ENCODE peak calls at places on chromosomes 2 and 18, in nine cellular contexts. W, O, H, Q, G, N, L, Y and U are unnamed samples.

GRCh38 chr2:47907097-47907781 is 941 bp upstream of the FBXO11 start:
- DNase-seq in W (no peak), O (no peak), H (no peak), Q (no peak), G (peak; percentile 20), N (peak; percentile 35), L (no peak), Y (peak; percentile 42), U (no peak)

GRCh38 chr2:107735206-107735605 is 91.5 kb upstream of the RGPD4 start:
- DNase-seq in W (no peak), O (no peak), H (no peak), Q (no peak), G (no peak), N (no peak), L (no peak), Y (no peak), U (no peak)

GRCh38 chr2:23698733-23699391 is 228.1 kb downstream of the ATAD2B start:
- DNase-seq in W (peak; percentile 33), O (peak; percentile 63), H (peak; percentile 51), Q (peak; percentile 66), G (no peak), N (no peak), L (no peak), Y (no peak), U (no peak)

GRCh38 chr2:189022492-189022891 is 48.3 kb downstream of the COL3A1 start:
- DNase-seq in W (peak; percentile 54), O (no peak), H (no peak), Q (no peak), G (no peak), N (no peak), L (no peak), Y (no peak), U (no peak)

GRCh38 chr2:127951031-127951430 is 65.3 kb upstream of the AMMECR1L start:
- DNase-seq in W (peak; percentile 36), O (no peak), H (no peak), Q (no peak), G (no peak), N (no peak), L (no peak), Y (no peak), U (no peak)

GRCh38 chr2:85920810-85921545 is 32.2 kb upstream of the ST3GAL5 start:
- DNase-seq in W (peak; percentile 32), O (no peak), H (no peak), Q (no peak), G (no peak), N (no peak), L (no peak), Y (no peak), U (peak; percentile 46)

GRCh38 chr18:57523171-57523956 is 63.1 kb downstream of the FECH start:
- DNase-seq in W (no peak), O (no peak), H (no peak), Q (no peak), G (no peak), N (no peak), L (no peak), Y (no peak), U (no peak)

GRCh38 chr2:221019668-221020067 is 552.4 kb downstream of the EPHA4 start:
- DNase-seq in W (no peak), O (no peak), H (no peak), Q (no peak), G (no peak), N (no peak), L (no peak), Y (no peak), U (no peak)

GRCh38 chr2:30577151-30577550 is 130.1 kb downstream of the LCLAT1 start:
- DNase-seq in W (no peak), O (no peak), H (no peak), Q (no peak), G (peak; percentile 40), N (no peak), L (no peak), Y (no peak), U (no peak)

GRCh38 chr2:119864318-119864717 is 104.6 kb downstream of the PTPN4 start:
- DNase-seq in W (no peak), O (no peak), H (no peak), Q (no peak), G (no peak), N (no peak), L (no peak), Y (no peak), U (no peak)

GRCh38 chr2:200649724-200650123 is 63.9 kb downstream of the AOX1 start:
- DNase-seq in W (no peak), O (no peak), H (peak; percentile 49), Q (no peak), G (no peak), N (no peak), L (no peak), Y (no peak), U (no peak)

GRCh38 chr2:79393107-79393506 is 119.7 kb upstream of the CTNNA2 start:
- DNase-seq in W (no peak), O (no peak), H (no peak), Q (no peak), G (no peak), N (no peak), L (no peak), Y (no peak), U (no peak)

GRCh38 chr2:22800422-22800821 is 584.6 kb upstream of the KLHL29 start:
- DNase-seq in W (no peak), O (no peak), H (no peak), Q (no peak), G (peak; percentile 78), N (no peak), L (no peak), Y (no peak), U (no peak)

GRCh38 chr2:126518206-126518605 is 137.8 kb upstream of the GYPC start:
- DNase-seq in W (no peak), O (no peak), H (no peak), Q (no peak), G (no peak), N (no peak), L (peak; percentile 18), Y (no peak), U (no peak)

GRCh38 chr2:207768168-207768890 is 1.4 kb downstream of the FZD5 start:
- DNase-seq in W (no peak), O (peak; percentile 73), H (peak; percentile 79), Q (peak; percentile 78), G (peak; percentile 76), N (peak; percentile 16), L (peak; percentile 38), Y (peak; percentile 61), U (peak; percentile 76)

GRCh38 chr2:15911686-15912085 is 28.7 kb upstream of the MYCN start:
- DNase-seq in W (no peak), O (no peak), H (no peak), Q (no peak), G (no peak), N (no peak), L (no peak), Y (no peak), U (no peak)

GRCh38 chr2:15909736-15910135 is 30.6 kb upstream of the MYCN start:
- DNase-seq in W (no peak), O (no peak), H (no peak), Q (no peak), G (no peak), N (no peak), L (no peak), Y (no peak), U (no peak)

GRCh38 chr2:15914981-15915380 is 25.4 kb upstream of the MYCN start:
- DNase-seq in W (no peak), O (no peak), H (no peak), Q (no peak), G (no peak), N (no peak), L (no peak), Y (no peak), U (no peak)

GRCh38 chr2:15913146-15913545 is 27.2 kb upstream of the MYCN start:
- DNase-seq in W (no peak), O (no peak), H (no peak), Q (no peak), G (no peak), N (no peak), L (no peak), Y (no peak), U (no peak)

DNA sequence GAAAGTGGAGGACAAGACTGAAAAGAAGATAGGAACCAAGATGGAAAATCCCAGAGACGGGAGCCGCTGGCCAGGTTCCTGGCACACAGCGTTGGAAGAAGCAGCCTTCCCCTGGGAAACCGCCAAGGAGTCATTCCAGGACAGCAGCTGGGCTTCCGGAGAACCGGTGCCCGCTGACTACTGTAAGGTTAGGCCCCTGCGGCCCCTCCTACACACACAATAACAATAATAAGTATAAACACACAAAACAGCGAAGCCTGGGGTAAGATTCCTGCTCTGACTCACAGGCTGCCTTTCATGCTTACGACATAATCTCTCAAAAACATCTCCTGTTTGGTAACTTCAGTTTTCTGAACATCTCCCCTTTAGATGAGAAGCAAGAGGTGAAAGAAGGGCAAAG is 28.1 kb upstream of the MYCN start:
- DNase-seq in W (peak; percentile 1), O (no peak), H (peak; percentile 65), Q (peak; percentile 83), G (no peak), N (peak; percentile 49), L (no peak), Y (peak; percentile 42), U (peak; percentile 49)
- H3K27ac ChIP-seq in W (no peak overlapping the region), O (no peak overlapping the region), H (no peak overlapping the region), Q (peak overlapping the region; percentile 33), G (no peak overlapping the region), N (no peak overlapping the region), L (no peak overlapping the region), Y (peak overlapping the region; percentile 12), U (no peak overlapping the region)

GRCh38 chr2:214575030-214575949 is 164.4 kb downstream of the VWC2L start:
- DNase-seq in W (no peak), O (no peak), H (no peak), Q (no peak), G (no peak), N (no peak), L (no peak), Y (no peak), U (no peak)
- H3K4me1 ChIP-seq in W (no peaks in the 10 kb centered on the region), O (peaks cover 3% of the 10 kb centered on the region), H (no peaks in the 10 kb centered on the region), Q (no peaks in the 10 kb centered on the region), G (peaks cover 27% of the 10 kb centered on the region), N (peaks cover 5% of the 10 kb centered on the region), L (no peaks in the 10 kb centered on the region), Y (no peaks in the 10 kb centered on the region), U (no peaks in the 10 kb centered on the region)

DNA sequence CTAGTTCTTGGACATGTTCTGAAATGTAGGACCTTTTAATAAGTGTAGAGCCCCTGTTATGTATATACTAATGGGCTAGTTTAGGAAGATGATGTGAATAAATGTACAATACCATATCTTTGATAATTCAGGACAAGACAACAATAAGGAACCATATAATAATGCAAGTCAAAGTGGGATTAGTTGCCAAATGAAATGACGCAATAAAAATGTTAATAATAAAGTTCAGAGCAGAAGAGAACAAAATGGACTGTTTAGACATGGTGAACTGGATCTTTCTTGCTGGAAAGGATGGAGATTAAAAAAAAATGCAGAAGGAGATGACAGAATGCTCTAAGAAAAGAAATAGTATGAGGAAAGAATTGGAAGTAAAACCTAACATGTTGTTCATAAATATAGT is 43.7 kb downstream of the MMADHC start:
- DNase-seq in W (no peak), O (no peak), H (no peak), Q (no peak), G (no peak), N (no peak), L (no peak), Y (no peak), U (no peak)
- H3K4me3 ChIP-seq in W (no peak overlapping the region), O (no peak overlapping the region), H (no peak overlapping the region), Q (no peak overlapping the region), G (no peak overlapping the region), N (no peak overlapping the region), L (no peak overlapping the region), Y (no peak overlapping the region), U (no peak overlapping the region)

DNA sequence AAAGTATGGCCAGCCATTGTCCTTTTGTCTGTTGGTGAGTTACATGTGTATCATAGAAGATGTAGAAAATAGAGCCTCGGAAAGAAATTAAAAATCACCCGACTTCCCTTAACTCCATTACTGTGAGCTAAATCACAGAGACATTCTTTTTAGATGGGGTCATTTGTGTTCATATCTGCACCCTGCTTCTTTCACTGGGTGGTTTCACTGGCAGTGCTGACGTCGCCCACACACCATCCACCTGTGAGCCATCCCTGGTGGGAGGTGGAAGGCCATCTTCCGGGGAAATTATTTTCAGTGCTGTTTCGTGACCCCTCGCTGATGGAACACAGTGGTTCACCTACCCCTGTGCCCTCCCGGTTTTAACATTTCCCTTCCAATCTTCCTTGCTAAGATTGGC is 21.2 kb downstream of the SH3BP4 start:
- DNase-seq in W (peak; percentile 80), O (no peak), H (no peak), Q (no peak), G (no peak), N (no peak), L (no peak), Y (no peak), U (no peak)
- H3K27ac ChIP-seq in W (peak overlapping the region; percentile 56), O (no peak overlapping the region), H (no peak overlapping the region), Q (no peak overlapping the region), G (no peak overlapping the region), N (no peak overlapping the region), L (no peak overlapping the region), Y (no peak overlapping the region), U (no peak overlapping the region)